ENCODE peak calls at places on chromosomes 12 and 14, in six cellular contexts. One of them, this sample, is unnamed.

GRCh38 chr14:68979722-68980552 is 835 bp upstream of the ACTN1 start:
- DNase-seq in HCT116: no peak
- DNase-seq in WTC11: peak
- DNase-seq in GM12878: no peak
- DNase-seq in K562: peak
- DNase-seq in H1: peak
- DNase-seq in this sample: no peak

GRCh38 chr14:63671987-63672386 is 30.3 kb upstream of the WDR89 start:
- DNase-seq in HCT116: no peak
- DNase-seq in WTC11: no peak
- DNase-seq in GM12878: no peak
- DNase-seq in K562: no peak
- DNase-seq in H1: no peak
- DNase-seq in this sample: no peak

GRCh38 chr12:122072031-122072970 is 6.3 kb upstream of the MLXIP start:
- DNase-seq in HCT116: no peak
- DNase-seq in WTC11: no peak
- DNase-seq in GM12878: no peak
- DNase-seq in K562: no peak
- DNase-seq in H1: no peak
- DNase-seq in this sample: no peak

GRCh38 chr12:96108321-96108720 is 72.9 kb upstream of the LTA4H start:
- DNase-seq in HCT116: no peak
- DNase-seq in WTC11: no peak
- DNase-seq in GM12878: no peak
- DNase-seq in K562: no peak
- DNase-seq in H1: no peak
- DNase-seq in this sample: no peak

GRCh38 chr12:75190846-75191245 is 18.8 kb downstream of the KCNC2 start:
- DNase-seq in HCT116: no peak
- DNase-seq in WTC11: no peak
- DNase-seq in GM12878: no peak
- DNase-seq in K562: no peak
- DNase-seq in H1: no peak
- DNase-seq in this sample: no peak

GRCh38 chr14:67620217-67620789 is 583 bp downstream of the ARG2 start:
- DNase-seq in HCT116: no peak
- DNase-seq in WTC11: peak
- DNase-seq in GM12878: no peak
- DNase-seq in K562: no peak
- DNase-seq in H1: peak
- DNase-seq in this sample: no peak

GRCh38 chr12:57260366-57260765 is 9.4 kb upstream of the STAC3 start:
- DNase-seq in HCT116: no peak
- DNase-seq in WTC11: no peak
- DNase-seq in GM12878: no peak
- DNase-seq in K562: no peak
- DNase-seq in H1: no peak
- DNase-seq in this sample: no peak

GRCh38 chr12:44972746-44973421 is 78.0 kb downstream of the DBX2 start:
- DNase-seq in HCT116: peak
- DNase-seq in WTC11: peak
- DNase-seq in GM12878: no peak
- DNase-seq in K562: no peak
- DNase-seq in H1: no peak
- DNase-seq in this sample: peak

GRCh38 chr12:50174971-50175715 is 8.0 kb upstream of the CERS5 start:
- DNase-seq in HCT116: peak
- DNase-seq in WTC11: no peak
- DNase-seq in GM12878: no peak
- DNase-seq in K562: peak
- DNase-seq in H1: no peak
- DNase-seq in this sample: peak

GRCh38 chr12:79706156-79706555 is 15.4 kb upstream of the PAWR start:
- DNase-seq in HCT116: no peak
- DNase-seq in WTC11: no peak
- DNase-seq in GM12878: no peak
- DNase-seq in K562: no peak
- DNase-seq in H1: no peak
- DNase-seq in this sample: no peak

GRCh38 chr14:96583605-96584041 is 81.4 kb downstream of the PAPOLA start:
- DNase-seq in HCT116: no peak
- DNase-seq in WTC11: no peak
- DNase-seq in GM12878: no peak
- DNase-seq in K562: no peak
- DNase-seq in H1: no peak
- DNase-seq in this sample: no peak

GRCh38 chr12:13028825-13029570 is 15.2 kb upstream of the FAM234B start:
- DNase-seq in HCT116: no peak
- DNase-seq in WTC11: no peak
- DNase-seq in GM12878: no peak
- DNase-seq in K562: no peak
- DNase-seq in H1: no peak
- DNase-seq in this sample: no peak

GRCh38 chr12:105334568-105334967 is 4.1 kb downstream of the C12orf75 start:
- DNase-seq in HCT116: no peak
- DNase-seq in WTC11: no peak
- DNase-seq in GM12878: no peak
- DNase-seq in K562: no peak
- DNase-seq in H1: no peak
- DNase-seq in this sample: no peak

DNA sequence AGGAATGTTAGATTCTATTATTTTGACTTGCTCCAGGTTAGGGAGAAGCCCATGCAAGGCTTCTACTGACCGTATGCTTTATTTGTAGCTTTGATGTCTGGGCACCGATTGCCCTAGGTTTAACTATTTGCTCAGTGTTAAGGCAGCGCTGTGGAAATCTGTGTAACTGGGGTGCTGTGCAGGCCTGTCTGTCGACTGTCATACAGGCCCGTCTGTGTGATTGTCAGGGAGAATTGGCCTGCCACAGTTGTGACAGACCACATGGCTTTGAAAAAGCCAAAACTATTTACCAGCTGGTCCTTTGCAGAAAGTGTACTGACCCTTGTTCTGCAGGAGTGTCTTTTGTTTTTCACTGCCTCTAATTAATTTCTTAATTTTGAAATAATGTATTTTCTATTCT is 99.2 kb upstream of the EVL start:
- DNase-seq in HCT116: no peak
- DNase-seq in WTC11: no peak
- DNase-seq in GM12878: no peak
- DNase-seq in K562: no peak
- DNase-seq in H1: no peak
- DNase-seq in this sample: no peak
- TF ChIP-seq ATF3 in HCT116: no peak
- TF ChIP-seq ATF3 in WTC11: no peak
- TF ChIP-seq ATF3 in GM12878: no peak
- TF ChIP-seq ATF3 in K562: no peak
- TF ChIP-seq ATF3 in H1: no peak
- TF ChIP-seq ATF3 in this sample: no peak

GRCh38 chr12:47717443-47718193 is 7.7 kb downstream of the ENDOU start:
- DNase-seq in HCT116: no peak
- DNase-seq in WTC11: peak
- DNase-seq in GM12878: no peak
- DNase-seq in K562: peak
- DNase-seq in H1: peak
- DNase-seq in this sample: peak
- TF ChIP-seq ATF3 in HCT116: no peak
- TF ChIP-seq ATF3 in WTC11: no peak
- TF ChIP-seq ATF3 in GM12878: no peak
- TF ChIP-seq ATF3 in K562: no peak
- TF ChIP-seq ATF3 in H1: no peak
- TF ChIP-seq ATF3 in this sample: no peak

GRCh38 chr14:71247106-71247505 is 339.8 kb downstream of the PCNX1 start:
- DNase-seq in HCT116: no peak
- DNase-seq in WTC11: no peak
- DNase-seq in GM12878: no peak
- DNase-seq in K562: no peak
- DNase-seq in H1: no peak
- DNase-seq in this sample: no peak
- TF ChIP-seq ATF3 in HCT116: no peak
- TF ChIP-seq ATF3 in WTC11: no peak
- TF ChIP-seq ATF3 in GM12878: no peak
- TF ChIP-seq ATF3 in K562: no peak
- TF ChIP-seq ATF3 in H1: no peak
- TF ChIP-seq ATF3 in this sample: no peak

GRCh38 chr12:129571901-129572494 is 331.8 kb downstream of the TMEM132D start:
- DNase-seq in HCT116: no peak
- DNase-seq in WTC11: no peak
- DNase-seq in GM12878: no peak
- DNase-seq in K562: no peak
- DNase-seq in H1: no peak
- DNase-seq in this sample: no peak

GRCh38 chr12:129566800-129567199 is 337.0 kb downstream of the TMEM132D start:
- DNase-seq in HCT116: no peak
- DNase-seq in WTC11: no peak
- DNase-seq in GM12878: no peak
- DNase-seq in K562: no peak
- DNase-seq in H1: no peak
- DNase-seq in this sample: no peak

GRCh38 chr12:129570796-129571400 is 332.9 kb downstream of the TMEM132D start:
- DNase-seq in HCT116: no peak
- DNase-seq in WTC11: no peak
- DNase-seq in GM12878: no peak
- DNase-seq in K562: no peak
- DNase-seq in H1: no peak
- DNase-seq in this sample: no peak
- TF ChIP-seq ATF3 in HCT116: no peak
- TF ChIP-seq ATF3 in WTC11: no peak
- TF ChIP-seq ATF3 in GM12878: no peak
- TF ChIP-seq ATF3 in K562: no peak
- TF ChIP-seq ATF3 in H1: no peak
- TF ChIP-seq ATF3 in this sample: no peak